ENCODE peak calls at places on chromosomes 5 and 9, in six cellular contexts. Z is adrenal gland, K is left lung, E is hepatocyte, A is psoas muscle, D is cardiac muscle cell. R is an unnamed sample.

GRCh38 chr5:107247427-107247826 is 423.3 kb downstream of the EFNA5 start:
- DNase-seq in E (no peak), Z (no peak), D (no peak), K (no peak), A (no peak), R (no peak)

GRCh38 chr9:126700296-126700695 is 86.6 kb downstream of the LMX1B start:
- DNase-seq in D (no peak), K (no peak), Z (peak; percentile 3), A (no peak), E (no peak), R (peak; percentile 6)

GRCh38 chr5:41558295-41558694 is 47.9 kb upstream of the PLCXD3 start:
- DNase-seq in E (no peak), D (no peak), A (no peak), Z (no peak), K (no peak), R (no peak)

GRCh38 chr5:11555171-11555570 is 349.1 kb downstream of the CTNND2 start:
- DNase-seq in K (no peak), Z (no peak), E (no peak), D (no peak), A (no peak), R (no peak)

GRCh38 chr5:78526049-78526525 is 122.5 kb downstream of the LHFPL2 start:
- DNase-seq in Z (no peak), A (no peak), E (no peak), K (no peak), D (peak; percentile 73), R (no peak)

GRCh38 chr9:126984969-126985368 is 70.4 kb downstream of the RALGPS1 start:
- DNase-seq in D (no peak), E (no peak), Z (peak; percentile 71), A (peak; percentile 81), K (no peak), R (peak; percentile 38)

GRCh38 chr5:59473611-59474010 is 419.9 kb downstream of the PDE4D start:
- DNase-seq in D (no peak), E (no peak), K (no peak), A (no peak), Z (no peak), R (no peak)

GRCh38 chr5:178163772-178164735 is 10.4 kb upstream of the NHP2 start:
- DNase-seq in E (peak; percentile 89), D (peak; percentile 78), K (peak; percentile 84), Z (peak; percentile 76), A (peak; percentile 91), R (peak; percentile 86)

GRCh38 chr5:10896016-10896415 is 135.0 kb upstream of the DAP start:
- DNase-seq in Z (no peak), E (peak; percentile 27), K (no peak), A (no peak), D (no peak), R (no peak)

GRCh38 chr5:90562331-90562730 is 3.7 kb downstream of the ADGRV1 start:
- DNase-seq in D (no peak), K (no peak), Z (no peak), A (no peak), E (no peak), R (peak; percentile 50)

GRCh38 chr9:126957687-126958053 is 43.1 kb downstream of the RALGPS1 start:
- DNase-seq in D (peak; percentile 46), Z (no peak), A (no peak), K (no peak), E (no peak), R (peak; percentile 26)

GRCh38 chr5:173197375-173197891 is 37.6 kb downstream of the NKX2-5 start:
- DNase-seq in D (no peak), A (no peak), E (no peak), Z (no peak), K (no peak), R (no peak)

GRCh38 chr5:92641031-92641962 is 939.7 kb downstream of the NR2F1-AS1 start:
- DNase-seq in E (peak; percentile 49), A (no peak), Z (peak; percentile 19), D (peak; percentile 80), K (no peak), R (peak; percentile 78)

GRCh38 chr5:21654-22233 is 70.2 kb upstream of the PLEKHG4B start:
- DNase-seq in A (no peak), D (peak; percentile 7), Z (no peak), E (no peak), K (no peak), R (peak; percentile 5)

GRCh38 chr9:117687532-117687931 is 16.7 kb upstream of the TLR4 start:
- DNase-seq in D (no peak), E (no peak), K (no peak), A (no peak), Z (no peak), R (peak; percentile 15)

GRCh38 chr5:1130218-1130946 is 18.5 kb upstream of the SLC12A7 start:
- DNase-seq in K (peak; percentile 72), D (no peak), E (peak; percentile 73), Z (no peak), A (no peak), R (no peak)

GRCh38 chr5:163385276-163385675 is 52.1 kb upstream of the CCNG1 start:
- DNase-seq in A (no peak), E (no peak), D (peak; percentile 96), Z (no peak), K (no peak), R (no peak)

DNA sequence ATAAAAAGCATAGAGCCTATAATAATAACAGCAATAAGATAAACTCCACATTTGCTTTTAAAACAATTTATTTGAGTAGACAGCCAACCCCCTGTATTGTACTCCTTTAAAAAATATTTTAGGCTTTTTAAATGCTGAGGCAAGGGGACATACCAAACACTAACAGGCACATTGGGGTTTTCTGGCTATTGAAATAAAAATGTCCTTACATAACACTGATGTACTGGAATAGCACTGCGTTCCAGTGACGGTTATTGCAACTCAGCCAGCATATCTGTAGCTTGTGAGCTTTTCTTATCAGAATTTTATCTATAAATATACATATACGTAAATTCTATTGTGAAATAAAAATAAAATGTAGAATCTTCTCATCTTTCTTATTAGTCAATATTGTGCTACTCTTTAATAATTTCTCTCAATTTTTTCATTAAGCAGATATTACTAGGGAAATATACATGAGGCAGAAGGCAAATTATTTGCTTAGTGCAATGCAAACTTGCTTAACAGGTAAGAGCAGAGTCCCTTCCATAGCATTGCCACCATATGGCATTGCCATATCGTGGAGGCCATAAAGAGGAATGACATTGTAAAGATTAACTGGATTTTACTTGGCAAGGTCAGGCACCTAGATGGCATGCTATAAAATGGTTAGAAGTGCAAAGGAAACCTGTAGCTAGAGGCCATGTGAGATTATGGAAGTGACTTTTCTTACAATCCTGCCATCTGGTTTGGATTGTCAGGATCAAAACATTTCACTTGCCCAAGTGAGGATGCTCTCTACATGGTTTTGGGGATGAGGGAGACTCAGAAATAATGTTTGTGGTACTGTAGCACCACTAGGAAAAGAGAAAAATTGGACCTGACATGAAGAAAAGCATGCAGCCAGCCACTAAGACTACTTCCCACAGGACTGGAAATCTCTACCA is 94.8 kb upstream of the CDKN2B start:
- DNase-seq in A (no peak), D (peak; percentile 77), E (no peak), Z (no peak), K (no peak), R (peak; percentile 27)
- H3K4me3 ChIP-seq in A (no peak overlapping the region), D (no peak overlapping the region), E (no peak overlapping the region), Z (no peak overlapping the region), K (no peak overlapping the region), R (no peak overlapping the region)

GRCh38 chr9:121328876-121329681 is 41.0 kb downstream of the STOM start:
- DNase-seq in A (no peak), E (no peak), K (no peak), Z (no peak), D (no peak), R (no peak)

GRCh38 chr9:121326130-121326838 is 43.8 kb downstream of the STOM start:
- DNase-seq in Z (peak; percentile 58), K (no peak), E (no peak), A (peak; percentile 93), D (peak; percentile 87), R (no peak)

GRCh38 chr9:121331549-121331948 is 38.5 kb downstream of the STOM start:
- DNase-seq in Z (no peak), A (no peak), D (no peak), K (no peak), E (no peak), R (no peak)

GRCh38 chr9:121326924-121327613 is 43.0 kb downstream of the STOM start:
- DNase-seq in E (no peak), A (no peak), D (no peak), Z (no peak), K (no peak), R (no peak)

DNA sequence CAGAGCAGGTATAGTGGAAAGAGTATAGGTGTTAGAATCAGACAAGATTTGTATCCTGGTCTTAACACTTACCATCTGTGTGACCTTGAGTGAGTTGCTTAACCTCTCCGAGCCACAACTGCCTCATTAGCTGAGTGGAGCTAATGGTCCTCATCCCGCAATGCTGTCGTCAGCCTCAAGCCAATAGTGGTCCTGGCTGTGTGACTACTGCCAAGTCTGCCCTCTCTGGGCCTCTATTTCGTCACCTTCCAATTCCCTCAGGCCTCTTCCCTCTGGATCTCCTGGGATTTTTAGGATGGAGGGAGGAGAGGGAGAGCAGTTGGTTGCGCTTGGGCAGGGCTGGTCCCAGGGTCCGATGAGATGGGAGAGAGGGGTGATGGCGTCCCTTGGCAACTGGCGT is 41.6 kb downstream of the STOM start:
- DNase-seq in Z (no peak), E (no peak), K (no peak), D (no peak), A (no peak), R (no peak)
- H3K27ac ChIP-seq in Z (no peak overlapping the region), E (no peak overlapping the region), K (no peak overlapping the region), D (no peak overlapping the region), A (peak overlapping the region; percentile 41), R (no peak overlapping the region)

GRCh38 chr5:119333421-119333851 is 22.4 kb upstream of the TNFAIP8 start:
- DNase-seq in E (no peak), A (no peak), K (no peak), Z (no peak), D (no peak), R (no peak)

GRCh38 chr5:119331566-119332095 is 24.2 kb upstream of the TNFAIP8 start:
- DNase-seq in E (no peak), Z (no peak), A (no peak), D (no peak), K (no peak), R (no peak)

GRCh38 chr5:119330367-119331183 is 25.2 kb upstream of the TNFAIP8 start:
- DNase-seq in E (no peak), A (no peak), K (no peak), D (no peak), Z (no peak), R (no peak)

GRCh38 chr5:119335261-119335677 is 20.6 kb upstream of the TNFAIP8 start:
- DNase-seq in E (no peak), Z (no peak), K (no peak), A (no peak), D (no peak), R (no peak)

GRCh38 chr5:119332978-119333401 is 22.8 kb upstream of the TNFAIP8 start:
- DNase-seq in D (no peak), Z (no peak), A (no peak), E (no peak), K (no peak), R (no peak)
- H3K4me1 ChIP-seq in D (peaks cover 44% of the 10 kb centered on the region), Z (no peaks in the 10 kb centered on the region), A (no peaks in the 10 kb centered on the region), E (peaks cover 27% of the 10 kb centered on the region), K (no peaks in the 10 kb centered on the region), R (peaks cover 23% of the 10 kb centered on the region)

GRCh38 chr9:94937214-94937903 is 210.9 kb downstream of the AOPEP start:
- DNase-seq in K (no peak), D (peak; percentile 92), Z (no peak), A (no peak), E (peak; percentile 48), R (peak; percentile 60)
- H3K4me3 ChIP-seq in K (no peak overlapping the region), D (no peak overlapping the region), Z (no peak overlapping the region), A (no peak overlapping the region), E (no peak overlapping the region), R (no peak overlapping the region)

R was measured in SJCRH30.